ENCODE peak calls at places on chromosomes 4 and X, in nine cellular contexts. L, E, M, A, I, F, P, K and N are unnamed samples.
A peak's percentile ranks its signal among the peaks of the same experiment; 100 is the strongest.

GRCh38 chr4:133154725-133155124 is 5.6 kb downstream of the PCDH10 start:
- DNase-seq in I (no peak), F (peak; percentile 4), M (peak; percentile 62), L (no peak), E (peak; percentile 15), K (no peak), P (no peak), A (no peak), N (no peak)

GRCh38 chr4:79083406-79084010 is 144.3 kb upstream of the PAQR3 start:
- DNase-seq in M (no peak), P (peak; percentile 53), E (no peak), F (no peak), A (no peak), K (no peak), L (no peak), I (no peak), N (no peak)

GRCh38 chr4:173272987-173273386 is 61.2 kb downstream of the HMGB2 start:
- DNase-seq in A (no peak), K (no peak), F (no peak), I (no peak), P (no peak), L (peak; percentile 21), M (peak; percentile 34), E (no peak), N (no peak)

GRCh38 chrX:47831788-47832187 is 4.9 kb upstream of the ZNF81 start:
- DNase-seq in L (no peak), M (peak; percentile 36), K (no peak), E (peak; percentile 28), F (peak; percentile 29), P (peak; percentile 18), I (no peak), A (no peak), N (no peak)

GRCh38 chr4:93127489-93127888 is 701.1 kb upstream of the ATOH1 start:
- DNase-seq in I (no peak), A (no peak), P (no peak), F (no peak), K (no peak), E (no peak), L (no peak), M (no peak), N (no peak)

GRCh38 chrX:148457279-148457678 is 43.1 kb upstream of the AFF2 start:
- DNase-seq in F (no peak), K (no peak), L (no peak), M (no peak), P (no peak), I (no peak), A (no peak), E (no peak), N (no peak)

GRCh38 chr4:27397886-27398285 is 537.2 kb downstream of the STIM2 start:
- DNase-seq in P (no peak), M (peak; percentile 90), F (no peak), L (no peak), E (no peak), A (no peak), K (no peak), I (no peak), N (peak; percentile 1)

GRCh38 chr4:124711469-124712416 is 789 bp downstream of the ANKRD50 start:
- DNase-seq in F (peak; percentile 41), K (peak; percentile 75), P (peak; percentile 38), A (no peak), I (no peak), E (no peak), M (peak; percentile 76), L (no peak), N (no peak)

GRCh38 chr4:76485450-76485849 is 50.4 kb downstream of the SHROOM3 start:
- DNase-seq in M (no peak), I (no peak), K (no peak), L (no peak), E (no peak), F (peak; percentile 9), P (no peak), A (no peak), N (no peak)

GRCh38 chrX:110315541-110315940 is 2.3 kb downstream of the AMMECR1 start:
- DNase-seq in L (no peak), E (no peak), F (no peak), M (peak; percentile 30), A (no peak), I (no peak), P (no peak), K (no peak), N (no peak)

GRCh38 chr4:177229331-177229730 is 80.3 kb upstream of the NEIL3 start:
- DNase-seq in I (no peak), M (peak; percentile 35), L (no peak), A (no peak), F (no peak), P (no peak), K (no peak), E (no peak), N (no peak)

GRCh38 chr4:41257901-41258300 is 1.2 kb downstream of the UCHL1 start:
- DNase-seq in K (no peak), I (no peak), P (no peak), L (no peak), F (no peak), E (no peak), M (peak; percentile 3), A (no peak), N (no peak)

GRCh38 chrX:154350429-154351182 is 23.8 kb downstream of the FLNA start:
- DNase-seq in M (no peak), F (no peak), A (peak; percentile 21), P (peak; percentile 25), I (peak; percentile 78), L (no peak), K (no peak), E (no peak), N (no peak)

GRCh38 chr4:150457802-150458201 is 124.1 kb upstream of the MAB21L2 start:
- DNase-seq in E (no peak), P (no peak), A (no peak), F (no peak), K (no peak), L (no peak), M (peak; percentile 14), I (no peak), N (no peak)

GRCh38 chr4:89788243-89789072 is 48.5 kb downstream of the SNCA start:
- DNase-seq in L (no peak), I (no peak), F (no peak), A (peak; percentile 67), K (no peak), E (no peak), M (peak; percentile 27), P (peak; percentile 32), N (no peak)

GRCh38 chr4:3868146-3868840 is 102.1 kb downstream of the ADRA2C start:
- DNase-seq in L (no peak), M (peak; percentile 10), A (no peak), I (no peak), F (no peak), E (no peak), P (no peak), K (no peak), N (peak; percentile 3)

GRCh38 chr4:95546866-95547707 is 1.7 kb downstream of the UNC5C start:
- DNase-seq in P (no peak), I (peak; percentile 35), A (no peak), K (no peak), E (no peak), F (no peak), M (no peak), L (no peak), N (no peak)

GRCh38 chr4:95547708-95548471 is 883 bp downstream of the UNC5C start:
- DNase-seq in L (no peak), P (peak; percentile 54), F (no peak), A (peak; percentile 38), K (peak; percentile 58), M (peak; percentile 33), I (peak; percentile 71), E (no peak), N (no peak)

GRCh38 chr4:95544433-95545103 is 4.2 kb downstream of the UNC5C start:
- DNase-seq in L (no peak), E (no peak), A (no peak), M (peak; percentile 28), I (no peak), K (no peak), F (no peak), P (no peak), N (no peak)

GRCh38 chr4:95545526-95545925 is 3.2 kb downstream of the UNC5C start:
- DNase-seq in I (no peak), K (no peak), A (no peak), L (no peak), M (no peak), F (no peak), E (no peak), P (no peak), N (no peak)

GRCh38 chr4:95546236-95546635 is 2.5 kb downstream of the UNC5C start:
- DNase-seq in P (no peak), F (no peak), E (no peak), M (no peak), L (no peak), K (no peak), A (no peak), I (no peak), N (no peak)
- H3K4me3 ChIP-seq in P (no peak overlapping the region), F (no peak overlapping the region), E (peak overlapping the region; percentile 17), M (peak overlapping the region; percentile 3), L (no peak overlapping the region), K (no peak overlapping the region), A (no peak overlapping the region), I (peak overlapping the region; percentile 82), N (no peak overlapping the region)

GRCh38 chr4:88297131-88297530 is 12.8 kb upstream of the PPM1K start:
- DNase-seq in K (no peak), A (no peak), F (no peak), P (no peak), L (no peak), E (no peak), I (no peak), M (no peak), N (no peak)
- TF ChIP-seq CTCF in K (no peak), A (no peak), F (no peak), P (no peak), L (no peak), E (no peak), I (no peak), M (no peak), N (no peak)

DNA sequence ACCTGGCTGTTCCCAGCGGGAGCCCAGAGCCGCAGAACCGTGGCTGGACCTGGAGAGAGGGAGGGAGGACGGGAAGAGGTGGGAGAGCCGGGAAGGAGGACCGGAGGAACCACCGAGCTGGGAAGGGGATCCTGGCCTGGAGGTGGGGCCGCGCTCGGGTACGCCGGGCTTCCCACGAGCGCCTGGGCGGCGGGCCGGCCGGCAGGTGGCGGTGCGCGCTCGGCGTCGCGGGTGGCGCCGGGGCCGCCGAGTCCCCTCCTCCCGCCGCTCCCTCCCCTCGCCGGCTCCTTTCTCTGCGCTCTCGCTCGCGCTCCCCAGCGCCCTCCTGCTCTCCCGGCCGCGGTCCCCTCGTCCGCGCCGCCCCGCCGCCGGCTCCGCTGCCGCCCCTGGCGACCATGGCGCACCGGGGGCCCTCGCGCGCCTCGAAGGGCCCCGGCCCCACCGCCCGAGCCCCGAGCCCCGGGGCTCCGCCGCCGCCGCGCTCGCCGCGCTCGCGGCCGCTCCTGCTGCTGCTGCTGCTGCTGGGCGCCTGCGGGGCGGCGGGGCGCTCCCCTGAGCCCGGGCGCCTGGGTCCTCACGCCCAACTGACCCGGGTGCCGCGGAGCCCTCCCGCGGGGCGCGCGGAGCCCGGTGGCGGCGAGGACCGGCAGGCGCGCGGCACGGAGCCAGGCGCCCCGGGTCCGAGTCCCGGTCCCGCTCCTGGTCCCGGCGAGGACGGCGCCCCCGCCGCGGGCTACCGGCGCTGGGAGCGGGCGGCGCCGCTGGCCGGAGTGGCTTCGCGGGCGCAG is at the start of gene SORCS2:
- DNase-seq in F (peak; percentile 12), E (no peak), I (peak; percentile 56), A (peak; percentile 81), L (no peak), P (peak; percentile 62), K (peak; percentile 90), M (peak; percentile 41), N (no peak)
- H3K4me3 ChIP-seq in F (no peak within 1 kb of the TSS), E (peak within 1 kb of the TSS; percentile 20), I (no peak within 1 kb of the TSS), A (peak within 1 kb of the TSS; percentile 32), L (peak within 1 kb of the TSS; percentile 51), P (peak within 1 kb of the TSS; percentile 23), K (no peak within 1 kb of the TSS), M (peak within 1 kb of the TSS; percentile 57), N (peak within 1 kb of the TSS; percentile 21)

GRCh38 chrX:95059909-95060308 is 1385.9 kb downstream of the FAM133A start:
- DNase-seq in E (no peak), F (no peak), A (no peak), L (no peak), K (no peak), P (no peak), M (no peak), I (no peak), N (no peak)
- TF ChIP-seq CTCF in E (no peak), F (no peak), A (no peak), L (no peak), K (no peak), P (no peak), M (no peak), I (no peak), N (no peak)